ENCODE peak calls at places on chromosomes 2 and 18, in six cellular contexts. A, V, U, X, R and I are unnamed samples.

GRCh38 chr2:198966269-198966668 is 491.5 kb downstream of the SATB2 start:
- DNase-seq in V (no peak), X (no peak), A (no peak), U (no peak), R (no peak), I (no peak)

GRCh38 chr2:25941042-25941441 is 41.3 kb downstream of the KIF3C start:
- DNase-seq in U (no peak), V (no peak), A (no peak), X (no peak), R (no peak), I (no peak)

GRCh38 chr2:41872646-41873045 is 175.2 kb upstream of the PKDCC start:
- DNase-seq in R (peak), V (peak), A (no peak), U (peak), X (no peak), I (no peak)

GRCh38 chr2:239744706-239745340 is 280.3 kb downstream of the NDUFA10 start:
- DNase-seq in A (no peak), U (no peak), X (no peak), R (no peak), V (no peak), I (no peak)

GRCh38 chr18:59700535-59700967 is 3.3 kb upstream of the CCBE1 start:
- DNase-seq in A (no peak), U (no peak), X (no peak), V (no peak), R (no peak), I (no peak)

GRCh38 chr2:124283090-124283489 is 258.0 kb downstream of the CNTNAP5 start:
- DNase-seq in V (no peak), R (no peak), X (no peak), U (no peak), A (no peak), I (no peak)

GRCh38 chr2:11829947-11830707 is 83.7 kb downstream of the LPIN1 start:
- DNase-seq in X (peak), V (peak), R (peak), U (peak), A (peak), I (peak)

GRCh38 chr2:207727256-207727655 is 15.8 kb downstream of the CCNYL1 start:
- DNase-seq in A (no peak), X (no peak), U (no peak), V (peak), R (no peak), I (no peak)

GRCh38 chr2:47907097-47907781 is 941 bp upstream of the FBXO11 start:
- DNase-seq in A (no peak), V (no peak), U (no peak), X (no peak), R (no peak), I (no peak)

GRCh38 chr2:164595031-164595430 is 26.3 kb downstream of the GRB14 start:
- DNase-seq in V (no peak), A (no peak), X (no peak), U (no peak), R (no peak), I (no peak)

GRCh38 chr2:224772494-224772893 is 56.3 kb upstream of the CCDC195 start:
- DNase-seq in A (no peak), X (no peak), V (no peak), U (no peak), R (no peak), I (no peak)

GRCh38 chr2:118032169-118033013 is 18.5 kb upstream of the CCDC93 start:
- DNase-seq in X (peak), U (peak), A (peak), V (peak), R (no peak), I (peak)

GRCh38 chr2:133516405-133517028 is 51.7 kb downstream of the NCKAP5 start:
- DNase-seq in V (peak), A (no peak), U (no peak), X (no peak), R (no peak), I (no peak)

GRCh38 chr2:64599469-64599868 is 54.2 kb downstream of the SERTAD2 start:
- DNase-seq in U (peak), A (no peak), V (no peak), X (no peak), R (no peak), I (no peak)

GRCh38 chr2:105858868-105859693 is 114.4 kb downstream of the NCK2 start:
- DNase-seq in U (no peak), V (no peak), R (no peak), X (no peak), A (no peak), I (no peak)

GRCh38 chr18:56711706-56712445 is 60.7 kb downstream of the WDR7 start:
- DNase-seq in A (no peak), U (no peak), V (no peak), X (no peak), R (no peak), I (no peak)

GRCh38 chr2:3107567-3107966 is 270.1 kb downstream of the EIPR1 start:
- DNase-seq in X (no peak), V (no peak), R (no peak), A (no peak), U (no peak), I (peak)

GRCh38 chr18:47262397-47263196 is 11.1 kb upstream of the SKOR2 start:
- DNase-seq in X (no peak), A (no peak), V (no peak), U (no peak), R (no peak), I (no peak)

GRCh38 chr18:21000667-21001066 is 110.9 kb downstream of the ROCK1 start:
- DNase-seq in U (no peak), X (no peak), V (peak), A (no peak), R (no peak), I (no peak)

GRCh38 chr2:135189148-135189547 is 137.1 kb downstream of the RAB3GAP1 start:
- DNase-seq in X (no peak), R (no peak), A (no peak), U (no peak), V (no peak), I (no peak)

GRCh38 chr2:68482296-68482695 is 14.9 kb downstream of the APLF start:
- DNase-seq in U (no peak), A (no peak), X (no peak), V (no peak), R (no peak), I (no peak)

GRCh38 chr2:45275806-45276205 is 266.6 kb upstream of the SIX2 start:
- DNase-seq in R (no peak), U (no peak), V (no peak), A (no peak), X (no peak), I (no peak)

GRCh38 chr2:69561041-69561550 is 82.4 kb downstream of the AAK1 start:
- DNase-seq in U (no peak), A (no peak), V (peak), X (no peak), R (no peak), I (no peak)

GRCh38 chr18:44973282-44973681 is 292.6 kb downstream of the SETBP1 start:
- DNase-seq in X (no peak), U (no peak), A (no peak), V (no peak), R (no peak), I (no peak)

GRCh38 chr2:201883559-201883958 is 77.2 kb downstream of the CDK15 start:
- DNase-seq in U (no peak), X (no peak), A (no peak), V (no peak), R (no peak), I (no peak)

GRCh38 chr2:239911630-239912071 is 113.5 kb downstream of the NDUFA10 start:
- DNase-seq in X (no peak), U (no peak), V (no peak), R (no peak), A (no peak), I (no peak)

GRCh38 chr2:219197388-219197787 is 9.2 kb upstream of the ZFAND2B start:
- DNase-seq in X (no peak), R (no peak), V (no peak), A (no peak), U (no peak), I (no peak)

GRCh38 chr2:219204425-219205164 is 2.0 kb upstream of the ZFAND2B start:
- DNase-seq in A (no peak), R (no peak), U (no peak), V (no peak), X (no peak), I (no peak)

GRCh38 chr2:219199470-219200211 is 6.9 kb upstream of the ZFAND2B start:
- DNase-seq in A (no peak), R (no peak), X (no peak), V (no peak), U (no peak), I (no peak)

DNA sequence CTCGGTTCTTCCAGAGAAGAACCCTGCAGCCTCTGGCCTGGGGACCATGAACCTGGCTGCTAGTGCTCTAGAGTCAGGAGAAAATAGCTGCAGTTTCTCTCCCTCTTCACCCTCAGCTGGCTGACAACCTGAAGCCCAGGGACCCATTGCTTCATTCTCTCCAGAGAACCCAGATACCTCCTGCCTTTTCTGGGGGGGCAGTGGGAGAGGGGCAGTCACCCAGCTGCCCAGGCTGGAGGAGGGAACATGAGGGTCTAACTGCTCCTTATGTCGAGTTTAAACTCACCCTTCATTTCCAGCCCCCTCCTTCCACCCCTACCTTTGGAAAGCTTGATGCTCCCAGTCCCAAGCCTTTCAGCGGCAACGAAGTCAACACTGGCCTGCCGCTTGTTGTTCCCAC is 7.6 kb upstream of the ZFAND2B start:
- DNase-seq in V (no peak), U (no peak), A (no peak), R (no peak), X (no peak), I (no peak)
- TF ChIP-seq BHLHE40 in V (no peak), U (no peak), A (no peak), R (no peak), X (no peak), I (no peak)

GRCh38 chr2:36737131-36737750 is 40.7 kb downstream of the VIT start:
- DNase-seq in V (no peak), U (no peak), X (no peak), A (no peak), R (no peak), I (no peak)

GRCh38 chr2:36740031-36740430 is 43.5 kb downstream of the VIT start:
- DNase-seq in R (no peak), U (no peak), X (no peak), V (no peak), A (no peak), I (no peak)

GRCh38 chr2:36743954-36744353 is 47.4 kb downstream of the VIT start:
- DNase-seq in A (no peak), V (no peak), U (no peak), X (no peak), R (no peak), I (no peak)

GRCh38 chr2:36741188-36741587 is 44.7 kb downstream of the VIT start:
- DNase-seq in X (no peak), A (no peak), R (no peak), V (no peak), U (no peak), I (no peak)
- TF ChIP-seq BHLHE40 in X (no peak), A (no peak), R (no peak), V (no peak), U (no peak), I (no peak)

DNA sequence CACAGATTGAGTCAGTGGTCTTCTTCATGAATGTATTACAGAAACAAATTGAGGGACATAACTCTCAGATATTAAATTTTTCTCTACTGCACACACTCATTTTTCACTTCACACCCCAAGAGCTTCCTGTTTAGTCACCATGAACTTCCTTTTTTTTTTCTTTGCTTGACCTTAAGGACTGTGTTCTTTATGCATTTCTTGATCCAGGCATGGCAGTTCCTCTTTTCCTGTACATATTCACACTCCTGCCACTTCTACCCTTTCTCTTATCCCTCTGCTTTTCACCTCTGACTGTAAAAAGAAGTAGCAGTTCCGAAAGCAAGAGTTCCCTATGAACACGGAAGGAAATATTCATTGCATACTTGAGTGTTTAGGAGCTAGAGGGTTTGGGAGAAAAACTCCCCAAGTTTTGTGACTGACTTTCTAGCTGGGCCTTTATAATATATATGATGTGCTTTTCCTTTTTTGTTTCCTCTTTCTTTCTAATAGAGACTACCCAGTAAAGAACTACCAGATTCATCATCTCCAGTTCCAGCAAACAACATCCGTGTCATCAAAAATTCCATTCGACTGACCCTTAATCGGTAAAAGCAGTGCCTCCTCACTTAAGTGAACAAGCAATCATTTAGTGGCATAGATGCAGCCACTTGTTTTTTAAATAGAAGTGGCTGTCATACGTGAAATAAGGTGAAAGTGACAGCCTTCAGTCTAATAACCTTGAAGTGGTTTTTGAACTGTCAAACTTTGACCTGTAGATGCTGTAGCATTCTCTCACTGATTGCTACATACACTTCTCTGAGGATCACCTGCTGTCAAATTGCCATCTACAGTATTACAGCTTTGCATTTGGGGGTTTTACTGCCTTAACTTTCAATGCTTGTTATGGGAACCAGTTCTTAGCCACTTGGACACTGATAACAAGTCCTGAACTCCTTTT is 40.8 kb downstream of the PAPOLG start:
- DNase-seq in X (no peak), V (peak), A (no peak), U (no peak), R (no peak), I (no peak)
- TF ChIP-seq BHLHE40 in X (no peak), V (no peak), A (no peak), U (no peak), R (peak), I (no peak)

DNA sequence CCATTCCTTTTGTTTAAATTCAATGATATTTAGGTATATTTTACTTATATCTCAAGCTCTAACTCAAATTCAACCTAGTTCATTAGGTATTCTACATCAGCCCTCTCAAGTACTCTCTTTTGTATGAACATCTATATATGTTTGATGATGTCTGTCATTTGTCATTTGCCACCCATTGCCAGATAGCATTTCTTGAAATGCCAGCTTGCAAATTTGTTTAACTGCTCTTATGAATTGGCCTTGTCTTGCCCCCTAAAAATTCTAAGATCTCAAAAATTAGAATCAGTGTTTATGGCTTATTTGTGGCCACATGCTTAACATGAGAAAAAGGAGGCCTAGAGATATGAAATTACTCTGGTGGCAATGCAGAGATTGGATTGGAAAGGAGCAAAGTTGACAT is 1140.3 kb upstream of the DDX18 start:
- DNase-seq in R (no peak), A (no peak), U (no peak), V (no peak), X (no peak), I (no peak)
- TF ChIP-seq BHLHE40 in R (no peak), A (no peak), U (no peak), V (no peak), X (no peak), I (no peak)